ENCODE peak calls at places on chromosomes 5 and 9, in four cellular contexts. F, M, T and P are unnamed samples.

GRCh38 chr5:6447384-6448140 is 1.1 kb upstream of the UBE2QL1 start:
- DNase-seq in M (no peak), F (no peak), T (no peak), P (no peak)

GRCh38 chr5:132203916-132204315 is 23.7 kb downstream of the P4HA2 start:
- DNase-seq in M (no peak), F (no peak), T (no peak), P (no peak)

GRCh38 chr9:89668216-89668867 is 63.5 kb downstream of the GADD45G start:
- DNase-seq in M (no peak), F (no peak), T (no peak), P (no peak)

GRCh38 chr5:43874772-43875171 is 271.8 kb downstream of the NNT start:
- DNase-seq in T (no peak), M (no peak), F (peak), P (no peak)

GRCh38 chr9:114621975-114622609 is 11.0 kb downstream of the TMEM268 start:
- DNase-seq in M (peak), F (peak), T (no peak), P (no peak)

GRCh38 chr9:105531530-105531929 is 26.4 kb upstream of the FKTN start:
- DNase-seq in M (no peak), T (no peak), F (no peak), P (no peak)

GRCh38 chr9:130246126-130246525 is 19.4 kb upstream of the HMCN2 start:
- DNase-seq in T (no peak), F (no peak), M (no peak), P (no peak)

GRCh38 chr9:127637322-127637847 is 25.3 kb downstream of the STXBP1 start:
- DNase-seq in F (peak), T (no peak), M (peak), P (no peak)

GRCh38 chr5:127758884-127759283 is 55.7 kb downstream of the CCDC192 start:
- DNase-seq in T (no peak), M (no peak), F (peak), P (no peak)

GRCh38 chr5:172697123-172698121 is 56.4 kb downstream of the NEURL1B start:
- DNase-seq in F (peak), T (peak), M (peak), P (peak)

GRCh38 chr5:78514427-78515345 is 133.9 kb downstream of the LHFPL2 start:
- DNase-seq in M (no peak), F (peak), T (no peak), P (no peak)

GRCh38 chr5:160550075-160550474 is 128.4 kb downstream of the PTTG1 start:
- DNase-seq in M (no peak), F (no peak), T (no peak), P (no peak)

GRCh38 chr5:63127054-63127453 is 548.4 kb downstream of the LRRC70 start:
- DNase-seq in F (peak), M (no peak), T (no peak), P (no peak)

GRCh38 chr5:150285114-150285513 is 4.5 kb downstream of the CAMK2A start:
- DNase-seq in M (no peak), T (no peak), F (peak), P (no peak)

GRCh38 chr9:96686638-96687335 is 31.7 kb upstream of the PRXL2C start:
- DNase-seq in T (peak), F (peak), M (peak), P (no peak)

GRCh38 chr9:110116543-110116885 is 91.4 kb downstream of the C9orf152 start:
- DNase-seq in T (no peak), F (peak), M (peak), P (no peak)

GRCh38 chr9:13857521-13857920 is 456.4 kb downstream of the NFIB start:
- DNase-seq in M (no peak), T (no peak), F (peak), P (no peak)

GRCh38 chr9:116209406-116210116 is 56.0 kb downstream of the PAPPA start:
- DNase-seq in T (no peak), F (no peak), M (no peak), P (no peak)

GRCh38 chr9:132409828-132410528 is at the start of gene CFAP77:
- DNase-seq in M (peak), T (peak), F (peak), P (no peak)

GRCh38 chr9:113955076-113955752 is 79.1 kb downstream of the ZNF618 start:
- DNase-seq in T (no peak), F (peak), M (peak), P (peak)

GRCh38 chr5:167721926-167722440 is 569.5 kb upstream of the WWC1 start:
- DNase-seq in F (no peak), M (no peak), T (no peak), P (no peak)

GRCh38 chr5:133229931-133230664 is 178.3 kb downstream of the HSPA4 start:
- DNase-seq in T (no peak), M (no peak), F (no peak), P (no peak)

GRCh38 chr9:95852059-95853032 is 23.1 kb upstream of the ERCC6L2 start:
- DNase-seq in T (no peak), F (peak), M (no peak), P (no peak)

GRCh38 chr5:74031536-74031935 is 405.5 kb downstream of the ARHGEF28 start:
- DNase-seq in M (no peak), F (no peak), T (no peak), P (no peak)

GRCh38 chr9:115604831-115605483 is 487.0 kb upstream of the TNC start:
- DNase-seq in F (peak), M (no peak), T (no peak), P (no peak)

GRCh38 chr9:33025572-33026347 is 687 bp downstream of the DNAJA1 start:
- DNase-seq in F (peak), M (peak), T (peak), P (peak)

GRCh38 chr5:137395011-137395755 is 103.9 kb downstream of the SPOCK1 start:
- DNase-seq in F (peak), T (no peak), M (no peak), P (no peak)

GRCh38 chr5:31361234-31361633 is 167.7 kb downstream of the CDH6 start:
- DNase-seq in T (no peak), F (peak), M (no peak), P (no peak)

GRCh38 chr9:124621371-124622328 is 114.5 kb upstream of the NR5A1 start:
- DNase-seq in M (no peak), T (no peak), F (no peak), P (no peak)

GRCh38 chr9:136995370-136995769 is 998 bp downstream of the CLIC3 start:
- DNase-seq in M (no peak), T (no peak), F (peak), P (no peak)

GRCh38 chr5:74316064-74316586 is 324.4 kb downstream of the ENC1 start:
- DNase-seq in T (no peak), F (peak), M (peak), P (no peak)

GRCh38 chr9:89038354-89039091 is 47.3 kb downstream of the S1PR3 start:
- DNase-seq in F (peak), T (no peak), M (peak), P (no peak)

GRCh38 chr9:93678199-93679019 is 102.0 kb downstream of the PHF2 start:
- DNase-seq in F (no peak), T (no peak), M (peak), P (no peak)

GRCh38 chr5:129904102-129904666 is at the start of gene CHSY3:
- DNase-seq in M (peak), T (peak), F (peak), P (no peak)

GRCh38 chr9:96333958-96334357 is 32.0 kb upstream of the HSD17B3 start:
- DNase-seq in M (no peak), F (no peak), T (no peak), P (no peak)

GRCh38 chr9:9412241-9412640 is 1200.6 kb downstream of the PTPRD start:
- DNase-seq in F (no peak), M (no peak), T (no peak), P (no peak)

GRCh38 chr9:75019022-75019421 is 9.1 kb downstream of the CARNMT1 start:
- DNase-seq in T (no peak), M (no peak), F (no peak), P (no peak)

GRCh38 chr5:159208508-159209437 is 580 bp downstream of the RNF145 start:
- DNase-seq in F (peak), M (peak), T (peak), P (no peak)